ENCODE peak calls at places on chromosome 16, in ten cellular contexts. N, V, D, Y, W, E, B, T, I and K are unnamed samples.
A peak's percentile ranks its signal among the peaks of the same experiment; 100 is the strongest.

GRCh38 chr16:10510279-10510678 is 70.1 kb downstream of the EMP2 start:
- DNase-seq in E (no peak), V (no peak), T (no peak), B (no peak), N (no peak), W (no peak), D (no peak), Y (no peak), I (no peak), K (no peak)

GRCh38 chr16:17491140-17491662 is 20.4 kb upstream of the XYLT1 start:
- DNase-seq in V (no peak), I (no peak), B (no peak), W (no peak), N (no peak), T (no peak), D (no peak), Y (no peak), E (no peak), K (no peak)

GRCh38 chr16:4071686-4072561 is 44.3 kb downstream of the ADCY9 start:
- DNase-seq in D (no peak), W (no peak), T (no peak), Y (no peak), I (peak; percentile 7), N (no peak), E (no peak), V (no peak), B (no peak), K (no peak)

GRCh38 chr16:49855822-49856740 is at the start of gene ZNF423:
- DNase-seq in V (no peak), I (no peak), N (peak; percentile 79), E (peak; percentile 56), D (no peak), B (no peak), W (peak; percentile 66), Y (no peak), T (peak; percentile 58), K (no peak)

GRCh38 chr16:85711982-85712587 is 23.3 kb upstream of the GINS2 start:
- DNase-seq in Y (no peak), V (no peak), D (no peak), I (no peak), E (no peak), W (no peak), T (no peak), N (no peak), B (no peak), K (no peak)

GRCh38 chr16:87653234-87653633 is 50.9 kb downstream of the JPH3 start:
- DNase-seq in T (peak; percentile 54), Y (no peak), W (no peak), V (peak; percentile 4), E (peak; percentile 24), I (no peak), D (no peak), B (no peak), N (peak; percentile 22), K (no peak)

GRCh38 chr16:70703041-70703834 is 17.4 kb upstream of the MTSS2 start:
- DNase-seq in E (peak; percentile 71), D (no peak), Y (peak; percentile 93), T (peak; percentile 70), I (peak; percentile 92), W (no peak), B (peak; percentile 95), N (peak; percentile 88), V (peak; percentile 94), K (no peak)

GRCh38 chr16:82037251-82037650 is 2.2 kb downstream of the HSD17B2 start:
- DNase-seq in B (no peak), E (no peak), V (no peak), D (no peak), Y (no peak), I (no peak), W (no peak), N (no peak), T (no peak), K (no peak)

GRCh38 chr16:78133919-78134318 is 34.5 kb downstream of the WWOX start:
- DNase-seq in I (no peak), B (no peak), D (no peak), N (no peak), T (no peak), V (no peak), E (no peak), Y (no peak), W (no peak), K (no peak)

GRCh38 chr16:78108451-78108850 is 9.0 kb downstream of the WWOX start:
- DNase-seq in B (no peak), Y (no peak), N (no peak), D (no peak), T (no peak), I (no peak), E (no peak), W (no peak), V (no peak), K (no peak)

GRCh38 chr16:11562411-11562810 is 24.3 kb downstream of the LITAF start:
- DNase-seq in V (no peak), B (no peak), E (no peak), D (no peak), T (no peak), I (no peak), Y (no peak), N (no peak), W (no peak), K (no peak)
- H3K4me3 ChIP-seq in V (no peak overlapping the region), B (no peak overlapping the region), E (no peak overlapping the region), D (no peak overlapping the region), T (no peak overlapping the region), I (no peak overlapping the region), Y (no peak overlapping the region), N (no peak overlapping the region), W (no peak overlapping the region), K (no peak overlapping the region)

GRCh38 chr16:57478396-57479024 is 7.8 kb downstream of the DOK4 start:
- DNase-seq in D (no peak), I (no peak), T (no peak), E (no peak), B (no peak), W (no peak), Y (no peak), V (no peak), N (no peak), K (no peak)
- H3K4me3 ChIP-seq in D (no peak overlapping the region), I (peak overlapping the region; percentile 55), T (peak overlapping the region; percentile 56), E (peak overlapping the region; percentile 29), B (no peak overlapping the region), W (no peak overlapping the region), Y (peak overlapping the region; percentile 49), V (peak overlapping the region; percentile 23), N (peak overlapping the region; percentile 36), K (no peak overlapping the region)

DNA sequence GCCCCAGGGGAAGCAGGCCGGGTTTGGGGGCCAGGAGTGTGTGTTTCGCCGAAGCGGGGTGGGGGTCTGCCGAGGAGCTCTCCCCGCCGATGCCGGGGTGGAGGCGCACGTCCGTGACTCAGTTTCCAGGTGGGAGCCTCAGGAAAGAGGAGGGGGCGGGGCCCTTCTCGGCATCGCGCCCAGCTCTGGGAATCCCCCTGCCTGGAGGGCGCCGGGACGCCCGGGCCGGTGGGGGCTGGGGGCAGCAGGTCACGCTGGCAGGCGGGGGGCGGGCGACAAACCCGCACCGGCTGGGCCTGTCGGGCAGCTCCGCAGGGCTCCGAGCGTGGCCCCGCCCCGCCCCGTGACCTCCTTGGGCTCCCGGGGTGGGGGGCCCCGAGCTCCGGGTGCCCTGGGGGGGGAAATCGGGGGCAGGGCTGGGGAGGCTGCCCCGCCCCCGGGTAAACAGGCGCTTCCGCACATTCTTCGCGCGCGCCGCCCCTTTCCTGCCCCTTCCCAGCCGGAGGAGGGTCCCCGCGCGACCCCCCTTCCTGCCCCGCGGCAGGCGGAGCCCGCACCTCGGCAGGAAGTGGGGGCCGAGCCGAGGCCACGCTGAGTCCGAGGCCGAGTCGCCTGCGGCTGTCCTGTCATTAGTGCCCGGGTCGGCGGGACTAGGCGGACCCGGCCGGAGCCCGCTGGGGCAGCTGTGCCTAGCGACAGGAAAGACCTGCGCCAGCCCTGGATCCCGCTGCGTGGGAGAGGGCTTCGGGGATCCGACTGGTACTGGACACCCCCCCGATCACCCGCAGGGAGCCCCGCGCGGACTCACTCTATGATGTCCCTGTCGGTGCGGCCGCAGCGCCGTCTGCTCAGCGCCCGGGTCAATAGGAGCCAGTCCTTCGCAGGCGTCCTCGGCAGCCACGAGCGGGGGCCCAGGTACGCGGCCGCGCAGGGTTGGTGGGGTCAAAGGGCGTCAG is 9.3 kb downstream of the RIPOR1 start:
- DNase-seq in D (peak; percentile 63), T (peak; percentile 52), W (peak; percentile 75), V (no peak), N (peak; percentile 90), B (peak; percentile 94), Y (no peak), E (peak; percentile 79), I (no peak), K (peak; percentile 79)
- H3K4me3 ChIP-seq in D (no peak overlapping the region), T (peak overlapping the region; percentile 77), W (peak overlapping the region; percentile 23), V (peak overlapping the region; percentile 61), N (peak overlapping the region; percentile 94), B (peak overlapping the region; percentile 36), Y (peak overlapping the region; percentile 67), E (peak overlapping the region; percentile 82), I (peak overlapping the region; percentile 55), K (peak overlapping the region; percentile 60)

GRCh38 chr16:73157861-73158260 is 109.9 kb upstream of the ZFHX3 start:
- DNase-seq in D (no peak), E (no peak), W (no peak), N (no peak), B (no peak), T (no peak), Y (no peak), V (no peak), I (no peak), K (no peak)

GRCh38 chr16:73150790-73151189 is 102.9 kb upstream of the ZFHX3 start:
- DNase-seq in T (no peak), W (no peak), D (no peak), B (no peak), E (no peak), V (no peak), Y (no peak), N (no peak), I (no peak), K (no peak)

GRCh38 chr16:73152731-73153130 is 104.8 kb upstream of the ZFHX3 start:
- DNase-seq in I (no peak), D (no peak), V (peak; percentile 26), T (peak; percentile 79), W (no peak), B (no peak), Y (no peak), E (peak; percentile 32), N (no peak), K (no peak)

GRCh38 chr16:73151225-73151624 is 103.3 kb upstream of the ZFHX3 start:
- DNase-seq in Y (no peak), I (no peak), V (no peak), B (no peak), N (no peak), W (no peak), D (no peak), T (peak; percentile 58), E (no peak), K (no peak)

DNA sequence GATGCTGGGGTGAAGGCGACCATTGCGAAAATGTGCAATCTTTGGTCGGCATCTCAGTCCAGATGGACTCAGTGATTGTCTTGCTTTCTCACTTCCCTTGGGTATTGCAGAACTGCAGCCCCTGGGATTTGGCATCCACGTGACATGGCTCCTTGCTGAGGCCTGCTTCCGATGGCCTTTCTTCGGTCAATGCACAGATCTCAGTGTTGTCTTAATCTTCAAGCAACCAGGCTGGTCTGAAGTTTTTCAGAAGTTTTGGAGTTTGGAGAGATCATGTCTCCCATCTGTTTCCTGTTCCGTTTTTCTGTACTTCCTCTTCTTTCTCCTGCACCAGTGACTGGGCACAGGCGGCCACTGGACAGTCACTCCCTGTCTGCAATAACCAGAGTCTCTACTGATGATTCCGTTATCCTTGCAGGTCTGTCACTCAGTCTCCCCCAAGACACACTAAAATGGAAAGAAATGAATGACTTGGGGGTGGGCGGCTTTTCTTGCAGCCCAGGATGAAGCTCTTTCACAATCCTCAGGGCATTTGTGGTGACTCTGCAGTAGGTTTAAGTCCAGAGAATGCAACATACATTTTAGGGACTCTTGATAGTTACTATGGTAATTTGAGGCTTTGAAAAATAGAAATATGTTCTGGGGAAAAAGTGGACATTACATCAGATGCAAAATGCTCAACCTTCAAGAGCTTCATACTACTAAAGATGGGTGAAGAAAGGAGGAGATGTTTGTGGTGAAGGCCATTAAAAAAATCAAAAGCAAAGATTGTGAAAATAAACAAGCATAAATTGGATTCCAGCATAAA is 106.3 kb upstream of the ZFHX3 start:
- DNase-seq in N (peak; percentile 72), E (no peak), V (no peak), W (no peak), B (no peak), T (no peak), Y (peak; percentile 72), I (no peak), D (no peak), K (no peak)
- H3K4me3 ChIP-seq in N (no peak overlapping the region), E (no peak overlapping the region), V (no peak overlapping the region), W (no peak overlapping the region), B (no peak overlapping the region), T (no peak overlapping the region), Y (no peak overlapping the region), I (no peak overlapping the region), D (no peak overlapping the region), K (no peak overlapping the region)